ENCODE peak calls at places on chromosomes 13 and 19, in six cellular contexts. One of them, this sample, is unnamed.

GRCh38 chr19:18093439-18094161 is 4.0 kb upstream of the MAST3 start:
- DNase-seq in transverse colon: no peak
- DNase-seq in coronary artery: no peak
- DNase-seq in fibroblast of pulmonary artery: peak; percentile 33
- DNase-seq in WTC11: no peak
- DNase-seq in cardiac muscle cell: no peak
- DNase-seq in this sample: peak; percentile 65

GRCh38 chr13:87925006-87925405 is 253.8 kb downstream of the SLITRK5 start:
- DNase-seq in transverse colon: no peak
- DNase-seq in coronary artery: no peak
- DNase-seq in fibroblast of pulmonary artery: no peak
- DNase-seq in WTC11: no peak
- DNase-seq in cardiac muscle cell: no peak
- DNase-seq in this sample: no peak

GRCh38 chr19:42024622-42025111 is 30.6 kb upstream of the ATP1A3 start:
- DNase-seq in transverse colon: peak; percentile 13
- DNase-seq in coronary artery: no peak
- DNase-seq in fibroblast of pulmonary artery: peak; percentile 40
- DNase-seq in WTC11: no peak
- DNase-seq in cardiac muscle cell: peak; percentile 40
- DNase-seq in this sample: no peak

GRCh38 chr19:28481674-28482073 is 731.3 kb downstream of the UQCRFS1 start:
- DNase-seq in transverse colon: no peak
- DNase-seq in coronary artery: no peak
- DNase-seq in fibroblast of pulmonary artery: no peak
- DNase-seq in WTC11: no peak
- DNase-seq in cardiac muscle cell: no peak
- DNase-seq in this sample: no peak

GRCh38 chr13:23432589-23432988 is 913 bp downstream of the SACS start:
- DNase-seq in transverse colon: no peak
- DNase-seq in coronary artery: no peak
- DNase-seq in fibroblast of pulmonary artery: no peak
- DNase-seq in WTC11: no peak
- DNase-seq in cardiac muscle cell: no peak
- DNase-seq in this sample: no peak

GRCh38 chr13:75725784-75726183 is 89.7 kb downstream of the LMO7 start:
- DNase-seq in transverse colon: no peak
- DNase-seq in coronary artery: no peak
- DNase-seq in fibroblast of pulmonary artery: no peak
- DNase-seq in WTC11: no peak
- DNase-seq in cardiac muscle cell: peak; percentile 33
- DNase-seq in this sample: no peak

GRCh38 chr13:45047394-45048328 is 58.3 kb downstream of the GPALPP1 start:
- DNase-seq in transverse colon: peak; percentile 84
- DNase-seq in coronary artery: no peak
- DNase-seq in fibroblast of pulmonary artery: peak; percentile 89
- DNase-seq in WTC11: peak; percentile 78
- DNase-seq in cardiac muscle cell: peak; percentile 85
- DNase-seq in this sample: peak; percentile 87

GRCh38 chr13:95296326-95296939 is 4.8 kb downstream of the ABCC4 start:
- DNase-seq in transverse colon: peak; percentile 66
- DNase-seq in coronary artery: no peak
- DNase-seq in fibroblast of pulmonary artery: peak; percentile 39
- DNase-seq in WTC11: peak; percentile 77
- DNase-seq in cardiac muscle cell: peak; percentile 51
- DNase-seq in this sample: peak; percentile 32

GRCh38 chr19:9009431-9009830 is 778 bp downstream of the MUC16 start:
- DNase-seq in transverse colon: no peak
- DNase-seq in coronary artery: no peak
- DNase-seq in fibroblast of pulmonary artery: no peak
- DNase-seq in WTC11: no peak
- DNase-seq in cardiac muscle cell: no peak
- DNase-seq in this sample: no peak

GRCh38 chr19:14404322-14404721 is 14.8 kb downstream of the DDX39A start:
- DNase-seq in transverse colon: no peak
- DNase-seq in coronary artery: no peak
- DNase-seq in fibroblast of pulmonary artery: no peak
- DNase-seq in WTC11: no peak
- DNase-seq in cardiac muscle cell: no peak
- DNase-seq in this sample: peak; percentile 62

GRCh38 chr13:69324109-69324886 is 783.3 kb upstream of the ATXN8OS start:
- DNase-seq in transverse colon: no peak
- DNase-seq in coronary artery: no peak
- DNase-seq in fibroblast of pulmonary artery: peak; percentile 1
- DNase-seq in WTC11: no peak
- DNase-seq in cardiac muscle cell: peak; percentile 29
- DNase-seq in this sample: peak; percentile 37

GRCh38 chr19:47674548-47674947 is 38.7 kb upstream of the EHD2 start:
- DNase-seq in transverse colon: no peak
- DNase-seq in coronary artery: no peak
- DNase-seq in fibroblast of pulmonary artery: no peak
- DNase-seq in WTC11: no peak
- DNase-seq in cardiac muscle cell: no peak
- DNase-seq in this sample: no peak

GRCh38 chr19:31528261-31528660 is 179.0 kb upstream of the TSHZ3 start:
- DNase-seq in transverse colon: no peak
- DNase-seq in coronary artery: peak; percentile 9
- DNase-seq in fibroblast of pulmonary artery: no peak
- DNase-seq in WTC11: no peak
- DNase-seq in cardiac muscle cell: no peak
- DNase-seq in this sample: no peak

GRCh38 chr19:54431255-54431838 is 16.1 kb downstream of the TTYH1 start:
- DNase-seq in transverse colon: peak; percentile 28
- DNase-seq in coronary artery: no peak
- DNase-seq in fibroblast of pulmonary artery: peak; percentile 41
- DNase-seq in WTC11: no peak
- DNase-seq in cardiac muscle cell: no peak
- DNase-seq in this sample: peak; percentile 38

GRCh38 chr13:105847532-105848295 is 687.7 kb downstream of the EFNB2 start:
- DNase-seq in transverse colon: no peak
- DNase-seq in coronary artery: no peak
- DNase-seq in fibroblast of pulmonary artery: peak; percentile 3
- DNase-seq in WTC11: no peak
- DNase-seq in cardiac muscle cell: no peak
- DNase-seq in this sample: peak; percentile 26

GRCh38 chr19:41883821-41884733 is 1.1 kb downstream of the ARHGEF1 start:
- DNase-seq in transverse colon: peak; percentile 97
- DNase-seq in coronary artery: peak; percentile 95
- DNase-seq in fibroblast of pulmonary artery: peak; percentile 97
- DNase-seq in WTC11: peak; percentile 96
- DNase-seq in cardiac muscle cell: peak; percentile 97
- DNase-seq in this sample: peak; percentile 98

GRCh38 chr19:56076413-56076998 is 44.6 kb downstream of the ZNF787 start:
- DNase-seq in transverse colon: peak; percentile 67
- DNase-seq in coronary artery: no peak
- DNase-seq in fibroblast of pulmonary artery: peak; percentile 73
- DNase-seq in WTC11: peak; percentile 74
- DNase-seq in cardiac muscle cell: peak; percentile 64
- DNase-seq in this sample: peak; percentile 57

GRCh38 chr13:113329656-113330312 is 32.7 kb downstream of the LAMP1 start:
- DNase-seq in transverse colon: no peak
- DNase-seq in coronary artery: no peak
- DNase-seq in fibroblast of pulmonary artery: no peak
- DNase-seq in WTC11: no peak
- DNase-seq in cardiac muscle cell: no peak
- DNase-seq in this sample: no peak

GRCh38 chr19:41696402-41697197 is 8.5 kb upstream of the CEACAM7 start:
- DNase-seq in transverse colon: peak; percentile 31
- DNase-seq in coronary artery: peak; percentile 26
- DNase-seq in fibroblast of pulmonary artery: peak; percentile 3
- DNase-seq in WTC11: peak; percentile 36
- DNase-seq in cardiac muscle cell: no peak
- DNase-seq in this sample: peak; percentile 28

GRCh38 chr19:3065675-3066357 is 3.5 kb upstream of the TLE5 start:
- DNase-seq in transverse colon: peak; percentile 79
- DNase-seq in coronary artery: no peak
- DNase-seq in fibroblast of pulmonary artery: no peak
- DNase-seq in WTC11: no peak
- DNase-seq in cardiac muscle cell: no peak
- DNase-seq in this sample: no peak

GRCh38 chr13:31046711-31047279 is 114.3 kb downstream of the TEX26 start:
- DNase-seq in transverse colon: peak; percentile 50
- DNase-seq in coronary artery: no peak
- DNase-seq in fibroblast of pulmonary artery: peak; percentile 64
- DNase-seq in WTC11: no peak
- DNase-seq in cardiac muscle cell: peak; percentile 57
- DNase-seq in this sample: peak; percentile 57

GRCh38 chr13:24502567-24503375 is 9.8 kb downstream of the PARP4 start:
- DNase-seq in transverse colon: peak; percentile 62
- DNase-seq in coronary artery: no peak
- DNase-seq in fibroblast of pulmonary artery: peak; percentile 48
- DNase-seq in WTC11: no peak
- DNase-seq in cardiac muscle cell: no peak
- DNase-seq in this sample: peak; percentile 87

GRCh38 chr13:37270206-37271001 is 164.9 kb upstream of the CSNK1A1L start:
- DNase-seq in transverse colon: no peak
- DNase-seq in coronary artery: no peak
- DNase-seq in fibroblast of pulmonary artery: no peak
- DNase-seq in WTC11: no peak
- DNase-seq in cardiac muscle cell: no peak
- DNase-seq in this sample: no peak

GRCh38 chr13:111909971-111910671 is 156.8 kb upstream of the SOX1 start:
- DNase-seq in transverse colon: no peak
- DNase-seq in coronary artery: peak; percentile 46
- DNase-seq in fibroblast of pulmonary artery: no peak
- DNase-seq in WTC11: no peak
- DNase-seq in cardiac muscle cell: no peak
- DNase-seq in this sample: no peak

GRCh38 chr13:20264271-20265018 is 32.3 kb upstream of the GJB6 start:
- DNase-seq in transverse colon: no peak
- DNase-seq in coronary artery: no peak
- DNase-seq in fibroblast of pulmonary artery: no peak
- DNase-seq in WTC11: no peak
- DNase-seq in cardiac muscle cell: no peak
- DNase-seq in this sample: no peak

GRCh38 chr19:11196406-11197287 is 698 bp downstream of the KANK2 start:
- DNase-seq in transverse colon: peak; percentile 36
- DNase-seq in coronary artery: no peak
- DNase-seq in fibroblast of pulmonary artery: peak; percentile 36
- DNase-seq in WTC11: peak; percentile 56
- DNase-seq in cardiac muscle cell: peak; percentile 53
- DNase-seq in this sample: peak; percentile 16

GRCh38 chr19:6340493-6341201 is 7.2 kb upstream of the ACER1 start:
- DNase-seq in transverse colon: no peak
- DNase-seq in coronary artery: no peak
- DNase-seq in fibroblast of pulmonary artery: no peak
- DNase-seq in WTC11: no peak
- DNase-seq in cardiac muscle cell: no peak
- DNase-seq in this sample: no peak
- TF ChIP-seq CTCF in transverse colon: no peak
- TF ChIP-seq CTCF in coronary artery: no peak
- TF ChIP-seq CTCF in fibroblast of pulmonary artery: no peak
- TF ChIP-seq CTCF in WTC11: no peak
- TF ChIP-seq CTCF in cardiac muscle cell: no peak
- TF ChIP-seq CTCF in this sample: no peak

DNA sequence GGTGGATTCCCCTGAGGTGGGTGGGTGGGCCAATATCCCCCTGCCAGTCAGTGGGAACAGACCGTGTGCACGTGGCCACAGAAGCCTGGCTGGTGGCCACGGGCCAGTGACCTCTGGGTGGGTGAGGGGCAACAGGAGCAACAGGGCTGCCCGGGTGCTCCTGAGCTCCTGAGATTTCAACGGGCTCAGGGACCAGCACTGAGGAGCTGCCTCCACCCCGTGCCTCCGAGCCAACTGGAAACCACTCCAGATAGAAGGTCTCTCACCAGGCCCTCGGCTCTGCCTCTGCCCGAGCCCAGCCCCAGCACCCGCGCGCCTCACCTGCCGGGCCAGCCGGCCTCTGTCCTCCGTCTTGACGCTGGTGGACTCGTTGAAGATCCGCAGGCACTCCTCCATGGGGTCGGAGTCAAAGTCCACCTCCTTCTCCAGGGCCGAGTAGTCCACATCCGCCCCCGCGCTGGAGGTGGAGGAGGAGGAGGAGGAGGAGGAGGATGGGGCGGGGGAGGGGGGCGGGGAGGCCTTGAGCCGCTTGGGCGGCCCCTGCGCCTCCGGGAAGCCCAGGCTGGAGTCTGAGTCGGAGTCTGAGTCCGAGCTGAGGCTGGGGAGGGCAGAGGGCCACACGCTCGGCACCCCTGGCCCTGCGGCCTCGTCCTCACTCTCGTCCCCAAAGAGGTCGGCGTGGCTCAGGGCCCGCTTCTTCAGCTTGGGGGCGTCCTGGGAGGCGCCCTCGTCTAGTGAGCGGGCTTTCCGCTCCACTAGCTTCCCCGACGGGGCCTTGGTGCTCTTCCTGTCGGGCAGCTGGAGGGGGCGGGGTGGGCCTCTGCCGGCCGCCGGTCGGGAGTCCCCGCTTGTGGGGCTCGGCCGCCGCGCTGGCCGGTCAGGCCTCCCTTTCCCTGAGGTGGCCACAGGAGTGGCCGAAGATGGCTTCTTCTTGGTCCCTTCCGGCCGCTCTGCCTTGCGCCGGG is 14.8 kb upstream of the ATP8B3 start:
- DNase-seq in transverse colon: no peak
- DNase-seq in coronary artery: no peak
- DNase-seq in fibroblast of pulmonary artery: peak; percentile 13
- DNase-seq in WTC11: peak; percentile 42
- DNase-seq in cardiac muscle cell: no peak
- DNase-seq in this sample: no peak
- TF ChIP-seq CTCF in transverse colon: no peak
- TF ChIP-seq CTCF in coronary artery: no peak
- TF ChIP-seq CTCF in fibroblast of pulmonary artery: no peak
- TF ChIP-seq CTCF in WTC11: no peak
- TF ChIP-seq CTCF in cardiac muscle cell: no peak
- TF ChIP-seq CTCF in this sample: no peak

GRCh38 chr13:103471896-103472295 is 405.7 kb upstream of the SLC10A2 start:
- DNase-seq in transverse colon: no peak
- DNase-seq in coronary artery: no peak
- DNase-seq in fibroblast of pulmonary artery: no peak
- DNase-seq in WTC11: peak; percentile 9
- DNase-seq in cardiac muscle cell: no peak
- DNase-seq in this sample: no peak
- TF ChIP-seq CTCF in transverse colon: no peak
- TF ChIP-seq CTCF in coronary artery: no peak
- TF ChIP-seq CTCF in fibroblast of pulmonary artery: no peak
- TF ChIP-seq CTCF in WTC11: no peak
- TF ChIP-seq CTCF in cardiac muscle cell: no peak
- TF ChIP-seq CTCF in this sample: no peak

GRCh38 chr13:28448959-28449358 is 46.0 kb downstream of the FLT1 start:
- DNase-seq in transverse colon: no peak
- DNase-seq in coronary artery: no peak
- DNase-seq in fibroblast of pulmonary artery: no peak
- DNase-seq in WTC11: no peak
- DNase-seq in cardiac muscle cell: no peak
- DNase-seq in this sample: no peak

GRCh38 chr13:28447989-28448388 is 46.9 kb downstream of the FLT1 start:
- DNase-seq in transverse colon: no peak
- DNase-seq in coronary artery: no peak
- DNase-seq in fibroblast of pulmonary artery: no peak
- DNase-seq in WTC11: no peak
- DNase-seq in cardiac muscle cell: no peak
- DNase-seq in this sample: no peak

GRCh38 chr13:28451482-28452217 is 43.3 kb downstream of the FLT1 start:
- DNase-seq in transverse colon: no peak
- DNase-seq in coronary artery: no peak
- DNase-seq in fibroblast of pulmonary artery: peak; percentile 72
- DNase-seq in WTC11: peak; percentile 66
- DNase-seq in cardiac muscle cell: no peak
- DNase-seq in this sample: no peak

GRCh38 chr13:28452755-28453154 is 42.2 kb downstream of the FLT1 start:
- DNase-seq in transverse colon: no peak
- DNase-seq in coronary artery: no peak
- DNase-seq in fibroblast of pulmonary artery: no peak
- DNase-seq in WTC11: no peak
- DNase-seq in cardiac muscle cell: no peak
- DNase-seq in this sample: no peak

GRCh38 chr13:28449826-28450773 is 44.8 kb downstream of the FLT1 start:
- DNase-seq in transverse colon: no peak
- DNase-seq in coronary artery: no peak
- DNase-seq in fibroblast of pulmonary artery: no peak
- DNase-seq in WTC11: no peak
- DNase-seq in cardiac muscle cell: no peak
- DNase-seq in this sample: no peak
- TF ChIP-seq CTCF in transverse colon: no peak
- TF ChIP-seq CTCF in coronary artery: no peak
- TF ChIP-seq CTCF in fibroblast of pulmonary artery: no peak
- TF ChIP-seq CTCF in WTC11: no peak
- TF ChIP-seq CTCF in cardiac muscle cell: no peak
- TF ChIP-seq CTCF in this sample: no peak